ENCODE peak calls at places on chromosome 1, in five cellular contexts. One of them, this sample, is unnamed.

GRCh38 chr1:159798893-159799292 is 3.3 kb upstream of the FCRL6 start:
- DNase-seq in stromal cell of bone marrow: peak; percentile 75
- DNase-seq in neural crest cell: peak; percentile 48
- DNase-seq in DND-41: peak; percentile 25
- DNase-seq in SJSA1: peak; percentile 55
- DNase-seq in this sample: peak; percentile 97

GRCh38 chr1:178143730-178144343 is 49.9 kb downstream of the RASAL2 start:
- DNase-seq in stromal cell of bone marrow: peak; percentile 51
- DNase-seq in SJSA1: no peak
- DNase-seq in neural crest cell: no peak
- DNase-seq in DND-41: no peak
- DNase-seq in this sample: no peak

GRCh38 chr1:107804134-107804533 is 160.8 kb downstream of the VAV3 start:
- DNase-seq in neural crest cell: no peak
- DNase-seq in SJSA1: no peak
- DNase-seq in DND-41: no peak
- DNase-seq in stromal cell of bone marrow: no peak
- DNase-seq in this sample: no peak

GRCh38 chr1:151976015-151976343 is 17.7 kb downstream of the S100A10 start:
- DNase-seq in DND-41: no peak
- DNase-seq in neural crest cell: no peak
- DNase-seq in stromal cell of bone marrow: no peak
- DNase-seq in SJSA1: no peak
- DNase-seq in this sample: no peak

GRCh38 chr1:162343472-162343871 is 33.2 kb downstream of the SPATA46 start:
- DNase-seq in stromal cell of bone marrow: no peak
- DNase-seq in SJSA1: no peak
- DNase-seq in DND-41: no peak
- DNase-seq in neural crest cell: no peak
- DNase-seq in this sample: no peak

GRCh38 chr1:93750946-93751345 is 69.3 kb upstream of the BCAR3 start:
- DNase-seq in neural crest cell: no peak
- DNase-seq in SJSA1: no peak
- DNase-seq in DND-41: peak; percentile 76
- DNase-seq in stromal cell of bone marrow: no peak
- DNase-seq in this sample: no peak

GRCh38 chr1:6447016-6447817 is 18.8 kb downstream of the TNFRSF25 start:
- DNase-seq in neural crest cell: peak; percentile 65
- DNase-seq in stromal cell of bone marrow: no peak
- DNase-seq in DND-41: no peak
- DNase-seq in SJSA1: no peak
- DNase-seq in this sample: peak; percentile 93

GRCh38 chr1:109083923-109084322 is 6.6 kb upstream of the TMEM167B start:
- DNase-seq in neural crest cell: peak; percentile 22
- DNase-seq in DND-41: no peak
- DNase-seq in stromal cell of bone marrow: no peak
- DNase-seq in SJSA1: no peak
- DNase-seq in this sample: no peak

GRCh38 chr1:84225636-84226035 is 75.9 kb upstream of the SAMD13 start:
- DNase-seq in DND-41: no peak
- DNase-seq in SJSA1: no peak
- DNase-seq in stromal cell of bone marrow: no peak
- DNase-seq in neural crest cell: no peak
- DNase-seq in this sample: no peak

GRCh38 chr1:6234502-6235295 is 1.1 kb downstream of the ICMT start:
- DNase-seq in DND-41: no peak
- DNase-seq in SJSA1: no peak
- DNase-seq in stromal cell of bone marrow: peak; percentile 10
- DNase-seq in neural crest cell: no peak
- DNase-seq in this sample: no peak